ENCODE peak calls at places on chromosome 13, in ten cellular contexts. H is stimulated activated CD8-positive, alpha-beta memory T cell treated with anti-CD3 and anti-CD28 coated beads, Interleukin-15, amount 100 ng/mL, for 24 hours; Y is stimulated activated CD4-positive, alpha-beta T cell treated with anti-CD3 and anti-CD28 coated beads, Interleukin-4, amount 100 ng/mL, for 24 hours; S is HFFc6; L is AG10803; C is activated CD8-positive, alpha-beta memory T cell treated with anti-CD3 and anti-CD28 coated beads for 24 hours; A is EH; U is effector CD4-positive, alpha-beta T cell; J is NCI-H1105; Z is DMS53. T is an unnamed sample.

GRCh38 chr13:74103970-74104555 is 30.1 kb downstream of the KLF12 start:
- DNase-seq in H (no peak), Y (no peak), S (no peak), L (no peak), C (no peak), A (no peak), U (no peak), J (no peak), Z (no peak), T (no peak)

GRCh38 chr13:40189426-40189825 is 477.0 kb downstream of the FOXO1 start:
- DNase-seq in H (no peak), Y (peak), S (no peak), L (no peak), C (no peak), A (no peak), U (no peak), J (no peak), Z (no peak), T (no peak)

GRCh38 chr13:27442071-27442647 is 8.2 kb downstream of the MTIF3 start:
- DNase-seq in H (no peak), Y (peak), S (no peak), L (no peak), C (peak), A (peak), U (peak), J (no peak), Z (no peak), T (no peak)

GRCh38 chr13:40197936-40198335 is 468.5 kb downstream of the FOXO1 start:
- DNase-seq in H (no peak), Y (no peak), S (no peak), L (no peak), C (no peak), A (no peak), U (no peak), J (no peak), Z (no peak), T (no peak)

GRCh38 chr13:100646030-100646673 is 28.4 kb downstream of the TMTC4 start:
- DNase-seq in H (no peak), Y (no peak), S (no peak), L (peak), C (no peak), A (peak), U (no peak), J (peak), Z (peak), T (peak)

GRCh38 chr13:63481334-63481733 is 2065.7 kb upstream of the PCDH20 start:
- DNase-seq in H (no peak), Y (no peak), S (no peak), L (peak), C (no peak), A (peak), U (no peak), J (peak), Z (no peak), T (peak)

GRCh38 chr13:73293902-73294523 is 235.2 kb downstream of the KLF5 start:
- DNase-seq in H (no peak), Y (no peak), S (no peak), L (no peak), C (no peak), A (no peak), U (no peak), J (no peak), Z (no peak), T (no peak)

GRCh38 chr13:38024431-38024830 is 154.9 kb upstream of the TRPC4 start:
- DNase-seq in H (no peak), Y (no peak), S (no peak), L (no peak), C (no peak), A (peak), U (no peak), J (no peak), Z (no peak), T (peak)

GRCh38 chr13:31122544-31123260 is 39.0 kb downstream of the HSPH1 start:
- DNase-seq in H (no peak), Y (no peak), S (no peak), L (no peak), C (no peak), A (no peak), U (no peak), J (no peak), Z (no peak), T (no peak)

GRCh38 chr13:104385409-104385808 is 1319.2 kb upstream of the SLC10A2 start:
- DNase-seq in H (no peak), Y (no peak), S (no peak), L (no peak), C (no peak), A (no peak), U (no peak), J (no peak), Z (no peak), T (peak)

GRCh38 chr13:90428522-90429210 is 918.8 kb upstream of the MIR17HG start:
- DNase-seq in H (no peak), Y (no peak), S (no peak), L (no peak), C (no peak), A (no peak), U (no peak), J (no peak), Z (no peak), T (no peak)

GRCh38 chr13:42807866-42808265 is 26.5 kb downstream of the FAM216B start:
- DNase-seq in H (no peak), Y (no peak), S (peak), L (peak), C (no peak), A (peak), U (no peak), J (no peak), Z (peak), T (no peak)

GRCh38 chr13:37701972-37702371 is 103.4 kb upstream of the POSTN start:
- DNase-seq in H (no peak), Y (no peak), S (peak), L (peak), C (no peak), A (peak), U (no peak), J (no peak), Z (no peak), T (peak)

GRCh38 chr13:106063591-106064308 is 471.7 kb downstream of the EFNB2 start:
- DNase-seq in H (no peak), Y (no peak), S (peak), L (peak), C (no peak), A (peak), U (no peak), J (no peak), Z (no peak), T (peak)

GRCh38 chr13:73822671-73823592 is 311.3 kb downstream of the KLF12 start:
- DNase-seq in H (no peak), Y (no peak), S (no peak), L (no peak), C (no peak), A (no peak), U (no peak), J (no peak), Z (no peak), T (no peak)

GRCh38 chr13:59099182-59099950 is 1064.4 kb downstream of the DIAPH3 start:
- DNase-seq in H (no peak), Y (no peak), S (no peak), L (no peak), C (no peak), A (no peak), U (no peak), J (no peak), Z (no peak), T (no peak)

GRCh38 chr13:26308836-26309235 is 54.9 kb downstream of the CDK8 start:
- DNase-seq in H (no peak), Y (no peak), S (no peak), L (no peak), C (no peak), A (no peak), U (no peak), J (no peak), Z (no peak), T (no peak)

GRCh38 chr13:107223867-107224266 is 655.9 kb upstream of the ARGLU1 start:
- DNase-seq in H (no peak), Y (no peak), S (no peak), L (no peak), C (no peak), A (no peak), U (no peak), J (no peak), Z (no peak), T (no peak)

GRCh38 chr13:44406617-44407016 is 33.0 kb downstream of the SERP2 start:
- DNase-seq in H (no peak), Y (no peak), S (no peak), L (no peak), C (no peak), A (no peak), U (no peak), J (no peak), Z (no peak), T (no peak)

GRCh38 chr13:92303428-92303827 is 905.0 kb downstream of the GPC5 start:
- DNase-seq in H (no peak), Y (no peak), S (no peak), L (peak), C (no peak), A (no peak), U (no peak), J (no peak), Z (no peak), T (no peak)

GRCh38 chr13:41614671-41615519 is 157.5 kb downstream of the RGCC start:
- DNase-seq in H (no peak), Y (no peak), S (peak), L (peak), C (no peak), A (peak), U (no peak), J (no peak), Z (peak), T (no peak)

GRCh38 chr13:100594731-100595130 is 6.1 kb upstream of the GGACT start:
- DNase-seq in H (no peak), Y (no peak), S (no peak), L (no peak), C (no peak), A (no peak), U (no peak), J (no peak), Z (no peak), T (no peak)

GRCh38 chr13:110262494-110262893 is 44.5 kb downstream of the COL4A1 start:
- DNase-seq in H (no peak), Y (no peak), S (no peak), L (no peak), C (no peak), A (no peak), U (no peak), J (no peak), Z (no peak), T (no peak)

GRCh38 chr13:26048745-26049144 is 3.1 kb downstream of the SHISA2 start:
- DNase-seq in H (no peak), Y (no peak), S (no peak), L (no peak), C (no peak), A (no peak), U (no peak), J (no peak), Z (no peak), T (no peak)